ENCODE peak calls at places on chromosomes 7 and 10, in nine cellular contexts. One of them, this sample, is unnamed.

GRCh38 chr10:68095176-68095575 is 14.1 kb upstream of the MYPN start:
- DNase-seq in heart right ventricle: no peak
- DNase-seq in HFF-Myc: no peak
- DNase-seq in choroid plexus epithelial cell: peak
- DNase-seq in tibial nerve: no peak
- DNase-seq in GM23338: no peak
- DNase-seq in IMR-90: peak
- DNase-seq in spleen: no peak
- DNase-seq in epithelial cell of esophagus: peak
- DNase-seq in this sample: no peak

GRCh38 chr7:96212474-96212873 is 109.4 kb downstream of the SLC25A13 start:
- DNase-seq in epithelial cell of esophagus: no peak
- DNase-seq in HFF-Myc: no peak
- DNase-seq in IMR-90: no peak
- DNase-seq in GM23338: no peak
- DNase-seq in choroid plexus epithelial cell: no peak
- DNase-seq in spleen: no peak
- DNase-seq in tibial nerve: no peak
- DNase-seq in heart right ventricle: no peak
- DNase-seq in this sample: no peak

GRCh38 chr7:80876894-80877414 is 41.9 kb downstream of the SEMA3C start:
- DNase-seq in GM23338: no peak
- DNase-seq in HFF-Myc: no peak
- DNase-seq in tibial nerve: no peak
- DNase-seq in heart right ventricle: no peak
- DNase-seq in choroid plexus epithelial cell: no peak
- DNase-seq in spleen: no peak
- DNase-seq in epithelial cell of esophagus: no peak
- DNase-seq in IMR-90: peak
- DNase-seq in this sample: no peak

GRCh38 chr10:28111712-28112111 is 112.8 kb upstream of the ODAD2 start:
- DNase-seq in epithelial cell of esophagus: peak
- DNase-seq in heart right ventricle: no peak
- DNase-seq in GM23338: no peak
- DNase-seq in tibial nerve: no peak
- DNase-seq in spleen: no peak
- DNase-seq in HFF-Myc: no peak
- DNase-seq in choroid plexus epithelial cell: peak
- DNase-seq in IMR-90: peak
- DNase-seq in this sample: no peak

GRCh38 chr7:116955801-116956514 is 2.7 kb downstream of the ST7 start:
- DNase-seq in choroid plexus epithelial cell: no peak
- DNase-seq in HFF-Myc: no peak
- DNase-seq in epithelial cell of esophagus: no peak
- DNase-seq in IMR-90: no peak
- DNase-seq in heart right ventricle: peak
- DNase-seq in tibial nerve: peak
- DNase-seq in GM23338: no peak
- DNase-seq in spleen: no peak
- DNase-seq in this sample: peak

GRCh38 chr10:127982601-127983000 is 75.7 kb downstream of the PTPRE start:
- DNase-seq in choroid plexus epithelial cell: no peak
- DNase-seq in HFF-Myc: no peak
- DNase-seq in heart right ventricle: no peak
- DNase-seq in IMR-90: no peak
- DNase-seq in tibial nerve: no peak
- DNase-seq in epithelial cell of esophagus: no peak
- DNase-seq in GM23338: no peak
- DNase-seq in spleen: no peak
- DNase-seq in this sample: no peak

GRCh38 chr7:82175319-82175718 is 268.3 kb downstream of the CACNA2D1 start:
- DNase-seq in spleen: no peak
- DNase-seq in tibial nerve: no peak
- DNase-seq in IMR-90: no peak
- DNase-seq in heart right ventricle: no peak
- DNase-seq in epithelial cell of esophagus: no peak
- DNase-seq in choroid plexus epithelial cell: no peak
- DNase-seq in HFF-Myc: no peak
- DNase-seq in GM23338: no peak
- DNase-seq in this sample: no peak

GRCh38 chr7:53350241-53350640 is 314.8 kb downstream of the POM121L12 start:
- DNase-seq in tibial nerve: no peak
- DNase-seq in HFF-Myc: no peak
- DNase-seq in choroid plexus epithelial cell: no peak
- DNase-seq in IMR-90: no peak
- DNase-seq in epithelial cell of esophagus: peak
- DNase-seq in heart right ventricle: no peak
- DNase-seq in spleen: no peak
- DNase-seq in GM23338: peak
- DNase-seq in this sample: no peak

GRCh38 chr7:1537631-1538412 is 7.3 kb downstream of the MAFK start:
- DNase-seq in GM23338: peak
- DNase-seq in heart right ventricle: peak
- DNase-seq in spleen: peak
- DNase-seq in choroid plexus epithelial cell: peak
- DNase-seq in tibial nerve: peak
- DNase-seq in epithelial cell of esophagus: no peak
- DNase-seq in IMR-90: peak
- DNase-seq in HFF-Myc: peak
- DNase-seq in this sample: peak

GRCh38 chr7:100053201-100053600 is 3.6 kb downstream of the ZSCAN21 start:
- DNase-seq in GM23338: peak
- DNase-seq in choroid plexus epithelial cell: peak
- DNase-seq in HFF-Myc: peak
- DNase-seq in spleen: no peak
- DNase-seq in epithelial cell of esophagus: peak
- DNase-seq in heart right ventricle: peak
- DNase-seq in IMR-90: peak
- DNase-seq in tibial nerve: no peak
- DNase-seq in this sample: peak

GRCh38 chr10:123966896-123967231 is 75.3 kb upstream of the CPXM2 start:
- DNase-seq in spleen: no peak
- DNase-seq in HFF-Myc: no peak
- DNase-seq in IMR-90: no peak
- DNase-seq in epithelial cell of esophagus: no peak
- DNase-seq in choroid plexus epithelial cell: no peak
- DNase-seq in tibial nerve: no peak
- DNase-seq in heart right ventricle: no peak
- DNase-seq in GM23338: no peak
- DNase-seq in this sample: no peak

GRCh38 chr7:37113661-37114355 is 334.9 kb downstream of the ELMO1 start:
- DNase-seq in GM23338: no peak
- DNase-seq in epithelial cell of esophagus: peak
- DNase-seq in HFF-Myc: no peak
- DNase-seq in tibial nerve: no peak
- DNase-seq in IMR-90: no peak
- DNase-seq in heart right ventricle: no peak
- DNase-seq in choroid plexus epithelial cell: no peak
- DNase-seq in spleen: no peak
- DNase-seq in this sample: no peak

GRCh38 chr10:37975407-37975991 is 948 bp downstream of the ZNF25 start:
- DNase-seq in choroid plexus epithelial cell: peak
- DNase-seq in heart right ventricle: no peak
- DNase-seq in HFF-Myc: peak
- DNase-seq in spleen: no peak
- DNase-seq in tibial nerve: peak
- DNase-seq in epithelial cell of esophagus: peak
- DNase-seq in GM23338: peak
- DNase-seq in IMR-90: peak
- DNase-seq in this sample: no peak

GRCh38 chr10:37972396-37972795 is 4.1 kb downstream of the ZNF25 start:
- DNase-seq in tibial nerve: no peak
- DNase-seq in HFF-Myc: no peak
- DNase-seq in choroid plexus epithelial cell: no peak
- DNase-seq in GM23338: no peak
- DNase-seq in heart right ventricle: no peak
- DNase-seq in epithelial cell of esophagus: no peak
- DNase-seq in spleen: no peak
- DNase-seq in IMR-90: no peak
- DNase-seq in this sample: no peak

GRCh38 chr10:37976091-37976879 is at the start of gene ZNF25:
- DNase-seq in GM23338: peak
- DNase-seq in IMR-90: peak
- DNase-seq in heart right ventricle: peak
- DNase-seq in tibial nerve: peak
- DNase-seq in HFF-Myc: peak
- DNase-seq in choroid plexus epithelial cell: peak
- DNase-seq in spleen: peak
- DNase-seq in epithelial cell of esophagus: peak
- DNase-seq in this sample: peak

DNA sequence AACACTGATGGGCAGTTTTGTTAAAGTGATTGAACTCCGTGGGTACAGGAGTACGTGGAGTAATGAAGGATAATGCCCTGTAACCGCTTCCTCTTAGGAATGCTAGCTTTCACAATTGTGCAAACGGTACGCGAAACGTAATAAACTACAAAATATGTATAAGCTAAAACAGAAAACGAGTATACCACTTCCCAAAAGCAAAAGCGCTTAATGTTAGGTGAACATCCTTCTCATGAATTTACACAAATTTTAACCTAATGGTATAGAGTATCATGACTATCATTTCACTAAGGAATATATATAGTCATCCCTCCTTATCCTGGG is 395 bp upstream of the ZNF25 start:
- DNase-seq in heart right ventricle: no peak
- DNase-seq in choroid plexus epithelial cell: no peak
- DNase-seq in HFF-Myc: no peak
- DNase-seq in spleen: no peak
- DNase-seq in epithelial cell of esophagus: no peak
- DNase-seq in tibial nerve: no peak
- DNase-seq in GM23338: no peak
- DNase-seq in IMR-90: no peak
- DNase-seq in this sample: no peak
- H3K4me3 ChIP-seq in heart right ventricle: peak
- H3K4me3 ChIP-seq in choroid plexus epithelial cell: peak
- H3K4me3 ChIP-seq in HFF-Myc: peak
- H3K4me3 ChIP-seq in spleen: peak
- H3K4me3 ChIP-seq in epithelial cell of esophagus: peak
- H3K4me3 ChIP-seq in tibial nerve: peak
- H3K4me3 ChIP-seq in GM23338: peak
- H3K4me3 ChIP-seq in IMR-90: peak
- H3K4me3 ChIP-seq in this sample: peak

GRCh38 chr7:132307465-132307864 is 268.8 kb downstream of the PLXNA4 start:
- DNase-seq in heart right ventricle: no peak
- DNase-seq in IMR-90: no peak
- DNase-seq in tibial nerve: no peak
- DNase-seq in GM23338: peak
- DNase-seq in HFF-Myc: no peak
- DNase-seq in epithelial cell of esophagus: no peak
- DNase-seq in choroid plexus epithelial cell: no peak
- DNase-seq in spleen: no peak
- DNase-seq in this sample: no peak
- TF ChIP-seq CTCF in heart right ventricle: no peak
- TF ChIP-seq CTCF in IMR-90: no peak
- TF ChIP-seq CTCF in tibial nerve: no peak
- TF ChIP-seq CTCF in GM23338: peak
- TF ChIP-seq CTCF in HFF-Myc: no peak
- TF ChIP-seq CTCF in epithelial cell of esophagus: no peak
- TF ChIP-seq CTCF in choroid plexus epithelial cell: no peak
- TF ChIP-seq CTCF in spleen: no peak
- TF ChIP-seq CTCF in this sample: peak

GRCh38 chr10:75508239-75508813 is 76.9 kb downstream of the LRMDA start:
- DNase-seq in tibial nerve: no peak
- DNase-seq in GM23338: no peak
- DNase-seq in epithelial cell of esophagus: peak
- DNase-seq in HFF-Myc: no peak
- DNase-seq in spleen: no peak
- DNase-seq in IMR-90: peak
- DNase-seq in choroid plexus epithelial cell: no peak
- DNase-seq in heart right ventricle: no peak
- DNase-seq in this sample: peak
- H3K4me3 ChIP-seq in tibial nerve: no peak
- H3K4me3 ChIP-seq in GM23338: no peak
- H3K4me3 ChIP-seq in epithelial cell of esophagus: no peak
- H3K4me3 ChIP-seq in HFF-Myc: no peak
- H3K4me3 ChIP-seq in spleen: no peak
- H3K4me3 ChIP-seq in IMR-90: no peak
- H3K4me3 ChIP-seq in choroid plexus epithelial cell: no peak
- H3K4me3 ChIP-seq in heart right ventricle: no peak
- H3K4me3 ChIP-seq in this sample: no peak

GRCh38 chr10:11339013-11339412 is 272.4 kb downstream of the USP6NL start:
- DNase-seq in IMR-90: no peak
- DNase-seq in choroid plexus epithelial cell: no peak
- DNase-seq in tibial nerve: no peak
- DNase-seq in heart right ventricle: no peak
- DNase-seq in HFF-Myc: no peak
- DNase-seq in GM23338: no peak
- DNase-seq in spleen: no peak
- DNase-seq in epithelial cell of esophagus: no peak
- DNase-seq in this sample: no peak

GRCh38 chr10:11337516-11337915 is 273.9 kb downstream of the USP6NL start:
- DNase-seq in spleen: peak
- DNase-seq in epithelial cell of esophagus: no peak
- DNase-seq in IMR-90: no peak
- DNase-seq in HFF-Myc: no peak
- DNase-seq in heart right ventricle: no peak
- DNase-seq in tibial nerve: no peak
- DNase-seq in GM23338: peak
- DNase-seq in choroid plexus epithelial cell: no peak
- DNase-seq in this sample: no peak

GRCh38 chr10:11339660-11340059 is 271.8 kb downstream of the USP6NL start:
- DNase-seq in HFF-Myc: no peak
- DNase-seq in spleen: no peak
- DNase-seq in tibial nerve: no peak
- DNase-seq in choroid plexus epithelial cell: no peak
- DNase-seq in IMR-90: no peak
- DNase-seq in epithelial cell of esophagus: no peak
- DNase-seq in GM23338: no peak
- DNase-seq in heart right ventricle: no peak
- DNase-seq in this sample: no peak

GRCh38 chr10:11336703-11337102 is 274.7 kb downstream of the USP6NL start:
- DNase-seq in IMR-90: no peak
- DNase-seq in epithelial cell of esophagus: no peak
- DNase-seq in GM23338: peak
- DNase-seq in spleen: no peak
- DNase-seq in tibial nerve: no peak
- DNase-seq in choroid plexus epithelial cell: no peak
- DNase-seq in heart right ventricle: no peak
- DNase-seq in HFF-Myc: no peak
- DNase-seq in this sample: no peak

DNA sequence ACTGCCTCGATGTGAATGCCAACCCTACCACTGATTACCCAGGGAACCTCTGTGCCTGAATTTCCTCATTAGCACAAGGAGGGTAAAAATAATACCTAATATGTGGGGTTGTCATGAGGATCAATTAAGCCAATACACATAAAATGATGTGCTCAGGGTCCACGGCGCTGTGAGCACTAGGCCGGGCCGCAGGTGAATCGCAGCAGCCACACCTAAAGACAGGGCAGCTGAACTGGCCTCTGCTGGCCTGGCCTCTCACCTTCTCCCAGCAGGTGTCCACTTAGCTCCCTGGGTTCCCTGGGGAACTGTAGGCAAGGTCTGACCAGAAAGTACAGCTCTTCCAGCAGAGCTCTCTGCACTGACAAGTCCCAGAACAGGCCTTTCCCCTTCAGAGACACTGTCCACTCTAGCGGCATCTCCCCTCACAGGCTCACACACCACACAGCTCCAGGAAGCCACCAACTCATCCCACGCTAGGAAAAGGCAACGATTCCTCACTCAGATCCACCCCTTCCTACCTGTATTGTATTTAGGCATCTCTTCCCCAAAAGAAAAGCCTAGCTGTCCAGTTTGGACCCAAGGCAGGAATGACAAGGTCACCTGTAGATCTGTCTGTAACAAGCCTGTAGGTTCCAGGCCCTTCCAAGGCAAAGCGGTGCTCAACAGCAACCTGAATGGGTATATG is 273.1 kb downstream of the USP6NL start:
- DNase-seq in heart right ventricle: no peak
- DNase-seq in spleen: no peak
- DNase-seq in epithelial cell of esophagus: no peak
- DNase-seq in tibial nerve: no peak
- DNase-seq in HFF-Myc: no peak
- DNase-seq in GM23338: no peak
- DNase-seq in IMR-90: no peak
- DNase-seq in choroid plexus epithelial cell: no peak
- DNase-seq in this sample: no peak
- TF ChIP-seq CTCF in heart right ventricle: no peak
- TF ChIP-seq CTCF in spleen: no peak
- TF ChIP-seq CTCF in epithelial cell of esophagus: no peak
- TF ChIP-seq CTCF in tibial nerve: no peak
- TF ChIP-seq CTCF in HFF-Myc: no peak
- TF ChIP-seq CTCF in GM23338: no peak
- TF ChIP-seq CTCF in IMR-90: no peak
- TF ChIP-seq CTCF in choroid plexus epithelial cell: no peak
- TF ChIP-seq CTCF in this sample: no peak